ENCODE peak calls at places on chromosomes 5 and 9, in four cellular contexts. R, Q, J and P are unnamed samples.
A peak's percentile ranks its signal among the peaks of the same experiment; 100 is the strongest.

GRCh38 chr5:75034137-75034739 is 18.1 kb downstream of the GCNT4 start:
- DNase-seq in R (no peak), Q (no peak), J (no peak), P (no peak)

GRCh38 chr9:109313351-109313750 is 7.5 kb downstream of the EPB41L4B start:
- DNase-seq in R (no peak), Q (no peak), J (no peak), P (no peak)

GRCh38 chr9:14316574-14317304 is 2.8 kb upstream of the NFIB start:
- DNase-seq in R (no peak), Q (no peak), J (no peak), P (no peak)

GRCh38 chr9:114662081-114662989 is 4.7 kb upstream of the TEX53 start:
- DNase-seq in R (peak; percentile 39), Q (peak; percentile 82), J (no peak), P (no peak)

GRCh38 chr5:39192449-39193160 is 26.8 kb downstream of the FYB1 start:
- DNase-seq in R (no peak), Q (no peak), J (no peak), P (no peak)

GRCh38 chr9:125439434-125440272 is 178.0 kb downstream of the GAPVD1 start:
- DNase-seq in R (no peak), Q (no peak), J (no peak), P (no peak)

GRCh38 chr9:91159664-91160121 is 202.0 kb downstream of the AUH start:
- DNase-seq in R (no peak), Q (no peak), J (peak; percentile 52), P (no peak)

GRCh38 chr9:107118873-107119272 is 164.2 kb upstream of the RAD23B start:
- DNase-seq in R (no peak), Q (no peak), J (no peak), P (no peak)

GRCh38 chr5:126917918-126918623 is 112.3 kb downstream of the MARCHF3 start:
- DNase-seq in R (peak; percentile 32), Q (peak; percentile 22), J (no peak), P (peak; percentile 72)

GRCh38 chr9:78001946-78002731 is 29.5 kb downstream of the GNAQ start:
- DNase-seq in R (no peak), Q (no peak), J (no peak), P (peak; percentile 60)

GRCh38 chr5:100676807-100677631 is 141.8 kb downstream of the FAM174A start:
- DNase-seq in R (peak; percentile 84), Q (no peak), J (no peak), P (peak; percentile 96)

GRCh38 chr5:135930949-135931295 is 23.9 kb downstream of the LECT2 start:
- DNase-seq in R (no peak), Q (no peak), J (no peak), P (no peak)
- H3K4me3 ChIP-seq in R (no peak overlapping the region), Q (no peak overlapping the region), J (no peak overlapping the region), P (peak overlapping the region; percentile 49)

GRCh38 chr5:171580506-171581265 is 161.2 kb downstream of the FGF18 start:
- DNase-seq in R (peak; percentile 78), Q (no peak), J (no peak), P (peak; percentile 37)
- H3K4me3 ChIP-seq in R (no peak overlapping the region), Q (no peak overlapping the region), J (no peak overlapping the region), P (no peak overlapping the region)

DNA sequence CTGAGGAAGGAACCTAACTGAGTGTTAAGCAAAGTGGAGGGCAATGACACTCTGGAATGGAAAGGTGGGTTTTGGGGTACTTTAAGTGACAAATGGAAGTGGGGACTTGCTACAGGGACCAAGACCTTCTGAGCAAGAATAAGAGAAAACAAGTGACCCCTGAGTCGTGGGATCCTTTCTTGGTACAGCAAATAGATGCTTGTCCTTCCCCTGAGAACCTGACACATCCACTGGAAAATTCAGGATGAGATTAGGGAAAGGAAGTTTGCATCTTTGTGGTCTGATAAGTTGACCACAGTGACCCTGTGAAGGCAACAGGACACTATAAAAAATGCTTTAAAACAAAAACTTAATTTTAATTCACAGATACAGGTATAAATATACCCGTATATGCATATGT is 1.8 kb upstream of the IRF1 start:
- DNase-seq in R (no peak), Q (no peak), J (no peak), P (no peak)
- H3K4me3 ChIP-seq in R (no peak overlapping the region), Q (no peak overlapping the region), J (no peak overlapping the region), P (no peak overlapping the region)

GRCh38 chr5:173238312-173239232 is 3.6 kb upstream of the NKX2-5 start:
- DNase-seq in R (no peak), Q (no peak), J (no peak), P (no peak)
- H3K4me3 ChIP-seq in R (no peak overlapping the region), Q (no peak overlapping the region), J (peak overlapping the region; percentile 13), P (no peak overlapping the region)

DNA sequence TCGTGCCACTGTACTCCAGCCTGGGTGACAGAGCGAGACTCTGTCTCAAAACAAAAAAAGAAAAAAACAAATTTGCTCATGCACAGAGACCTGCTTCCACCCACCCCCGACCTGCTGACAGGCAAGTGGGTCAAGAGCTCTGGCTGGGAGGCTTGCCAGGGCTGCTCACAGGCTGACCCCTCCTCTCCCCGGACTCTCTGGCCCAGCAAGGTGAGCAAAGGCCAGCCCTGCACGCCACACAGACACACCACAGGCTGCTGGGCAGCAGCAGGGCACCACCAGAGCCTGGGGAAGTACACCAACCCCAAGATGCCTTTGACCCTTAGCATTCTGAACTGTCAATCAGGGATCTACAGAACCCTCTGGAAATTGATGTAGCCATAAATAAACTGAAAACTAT is 29.2 kb downstream of the NSUN2 start:
- DNase-seq in R (no peak), Q (no peak), J (no peak), P (no peak)
- H3K4me3 ChIP-seq in R (no peak overlapping the region), Q (no peak overlapping the region), J (no peak overlapping the region), P (no peak overlapping the region)

GRCh38 chr9:17116400-17116837 is 18.4 kb upstream of the CNTLN start:
- DNase-seq in R (peak; percentile 68), Q (peak; percentile 6), J (no peak), P (peak; percentile 22)
- H3K4me3 ChIP-seq in R (no peak overlapping the region), Q (no peak overlapping the region), J (no peak overlapping the region), P (no peak overlapping the region)

GRCh38 chr5:180807654-180808414 is 5.2 kb upstream of the MGAT1 start:
- DNase-seq in R (no peak), Q (no peak), J (no peak), P (no peak)
- H3K4me3 ChIP-seq in R (no peak overlapping the region), Q (peak overlapping the region; percentile 68), J (peak overlapping the region; percentile 65), P (peak overlapping the region; percentile 19)